ENCODE peak calls at places on chromosomes 16 and 17, in eight cellular contexts. V is neural progenitor cell, J is trophoblast cell, S is PC-9, Q is IMR-90, U is OCI-LY7, W is fibroblast of lung, F is H9. M is an unnamed sample.

GRCh38 chr16:89417352-89417751 is 73.0 kb downstream of the ANKRD11 start:
- DNase-seq in V (no peak), J (no peak), S (no peak), Q (no peak), U (no peak), W (no peak), F (no peak), M (no peak)

GRCh38 chr17:9509236-9509813 is 66.3 kb downstream of the STX8 start:
- DNase-seq in V (no peak), J (no peak), S (no peak), Q (no peak), U (no peak), W (no peak), F (no peak), M (no peak)

GRCh38 chr17:62319846-62320245 is 60.5 kb upstream of the EFCAB3 start:
- DNase-seq in V (no peak), J (no peak), S (no peak), Q (no peak), U (no peak), W (no peak), F (no peak), M (no peak)

GRCh38 chr16:48194828-48195566 is 39.2 kb upstream of the ABCC12 start:
- DNase-seq in V (no peak), J (no peak), S (peak), Q (peak), U (no peak), W (peak), F (no peak), M (peak)

GRCh38 chr16:74449470-74449869 is 28.2 kb upstream of the CLEC18B start:
- DNase-seq in V (no peak), J (no peak), S (peak), Q (peak), U (no peak), W (peak), F (no peak), M (peak)

GRCh38 chr16:19555938-19556778 is 655 bp downstream of the VPS35L start:
- DNase-seq in V (peak), J (peak), S (no peak), Q (peak), U (peak), W (peak), F (peak), M (peak)

GRCh38 chr16:28208131-28208530 is 3.6 kb downstream of the XPO6 start:
- DNase-seq in V (no peak), J (no peak), S (no peak), Q (no peak), U (no peak), W (no peak), F (no peak), M (no peak)

GRCh38 chr16:90078594-90078895 is 1.4 kb upstream of the PRDM7 start:
- DNase-seq in V (no peak), J (no peak), S (no peak), Q (no peak), U (no peak), W (no peak), F (no peak), M (no peak)

GRCh38 chr16:89921699-89922476 is 1.3 kb upstream of the TUBB3 start:
- DNase-seq in V (peak), J (peak), S (peak), Q (peak), U (peak), W (peak), F (peak), M (peak)

DNA sequence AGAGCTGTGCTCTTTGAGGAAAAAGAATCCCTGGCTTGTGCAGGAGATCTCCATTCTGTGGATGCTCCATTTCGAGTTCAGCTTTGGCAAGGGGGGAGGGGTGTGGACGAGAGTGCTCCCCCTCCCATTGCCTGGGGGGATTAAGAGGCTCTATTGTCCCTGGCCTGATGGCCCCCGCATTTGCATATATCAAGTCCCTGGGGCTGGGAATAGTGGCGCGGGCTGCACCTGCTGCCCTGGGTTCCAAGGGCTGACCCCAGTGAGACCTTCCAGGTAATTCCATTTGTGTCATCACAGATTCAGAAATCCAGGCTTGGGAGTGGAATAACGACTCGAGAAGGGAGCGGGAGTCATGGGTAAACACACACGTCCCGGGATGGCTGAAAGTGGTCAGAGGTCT is 479.2 kb downstream of the HS3ST3B1 start:
- DNase-seq in V (peak), J (no peak), S (no peak), Q (no peak), U (no peak), W (no peak), F (no peak), M (no peak)
- H2AFZ ChIP-seq in V (no peak), J (no peak), S (no peak), Q (no peak), U (no peak), W (no peak), F (no peak), M (no peak)

GRCh38 chr16:87443031-87443430 is 49.8 kb downstream of the ZCCHC14 start:
- DNase-seq in V (no peak), J (no peak), S (no peak), Q (no peak), U (no peak), W (no peak), F (no peak), M (no peak)
- H3K4me2 ChIP-seq in V (no peak), J (no peak), S (no peak), Q (no peak), U (no peak), W (no peak), F (no peak), M (no peak)

GRCh38 chr16:72474511-72475123 is 302.7 kb upstream of the PMFBP1 start:
- DNase-seq in V (no peak), J (peak), S (no peak), Q (peak), U (no peak), W (peak), F (no peak), M (peak)
- H2AFZ ChIP-seq in V (no peak), J (no peak), S (no peak), Q (no peak), U (no peak), W (no peak), F (no peak), M (no peak)

GRCh38 chr16:2883027-2883846 is at the start of gene FLYWCH2:
- DNase-seq in V (peak), J (peak), S (peak), Q (peak), U (peak), W (peak), F (peak), M (peak)

GRCh38 chr16:2879854-2880508 is 3.0 kb upstream of the FLYWCH2 start:
- DNase-seq in V (no peak), J (no peak), S (no peak), Q (no peak), U (peak), W (no peak), F (no peak), M (no peak)

GRCh38 chr16:2882460-2883026 is 472 bp upstream of the FLYWCH2 start:
- DNase-seq in V (peak), J (peak), S (peak), Q (peak), U (peak), W (peak), F (peak), M (peak)

DNA sequence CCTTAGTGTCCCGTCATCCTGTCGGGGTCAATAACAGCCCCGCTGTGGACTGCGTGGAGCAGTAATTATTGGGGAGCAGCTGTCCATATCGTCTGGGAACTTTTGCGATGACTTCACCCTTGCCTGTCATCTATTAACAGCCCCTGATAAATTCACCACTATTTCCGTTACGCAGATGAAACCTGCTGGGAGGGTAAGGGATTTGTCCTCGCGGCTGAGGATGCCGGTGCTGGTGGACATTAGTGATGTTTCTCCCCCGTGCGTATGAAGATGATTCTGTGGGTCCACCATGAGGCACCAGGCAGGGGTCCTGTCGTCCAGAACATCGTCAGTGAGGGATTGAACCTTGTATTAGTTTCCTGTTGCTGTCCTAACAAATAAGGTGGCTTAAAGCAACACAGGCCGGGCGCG is 1.0 kb downstream of the FLYWCH2 start:
- DNase-seq in V (no peak), J (no peak), S (no peak), Q (no peak), U (no peak), W (no peak), F (no peak), M (no peak)
- H3K4me2 ChIP-seq in V (peak), J (peak), S (peak), Q (peak), U (peak), W (peak), F (peak), M (peak)

M was measured in keratinocyte.